ENCODE peak calls at places on chromosomes 16 and 17, in seven cellular contexts. C is fibroblast of lung; Y is left ventricle myocardium inferior; R is CD8-positive, alpha-beta T cell; G is PC-3; N is IMR-90; V is endodermal cell. W is an unnamed sample.

GRCh38 chr17:49687878-49688491 is 10.1 kb upstream of the SPOP start:
- DNase-seq in G (peak; percentile 49), Y (no peak), V (peak; percentile 42), N (peak; percentile 61), C (peak; percentile 47), R (no peak), W (no peak)

GRCh38 chr17:77641718-77642117 is 316.8 kb upstream of the TNRC6C start:
- DNase-seq in R (no peak), V (no peak), N (no peak), G (no peak), Y (no peak), C (no peak), W (no peak)

GRCh38 chr16:58464916-58465731 is 34.8 kb upstream of the NDRG4 start:
- DNase-seq in G (no peak), R (no peak), N (no peak), V (peak; percentile 87), C (peak; percentile 17), Y (no peak), W (no peak)

GRCh38 chr16:84277244-84277823 is 17.3 kb upstream of the WFDC1 start:
- DNase-seq in N (peak; percentile 33), G (peak; percentile 68), Y (peak; percentile 64), R (peak; percentile 76), C (peak; percentile 25), V (peak; percentile 92), W (no peak)

GRCh38 chr17:58156839-58157803 is 8.9 kb downstream of the OR4D1 start:
- DNase-seq in N (no peak), Y (peak; percentile 21), R (peak; percentile 47), G (no peak), C (peak; percentile 9), V (peak; percentile 93), W (no peak)

GRCh38 chr17:28427372-28427771 is 21.4 kb upstream of the SLC46A1 start:
- DNase-seq in Y (no peak), N (peak; percentile 33), C (no peak), V (no peak), G (no peak), R (no peak), W (no peak)

GRCh38 chr16:70737377-70738082 is 51.7 kb upstream of the MTSS2 start:
- DNase-seq in Y (peak; percentile 83), N (peak; percentile 99), R (peak; percentile 78), C (peak; percentile 80), V (no peak), G (no peak), W (no peak)

GRCh38 chr16:81229811-81230210 is 8.7 kb upstream of the BCO1 start:
- DNase-seq in G (no peak), R (no peak), Y (no peak), V (no peak), N (no peak), C (no peak), W (no peak)

GRCh38 chr17:57819273-57819672 is 30.6 kb downstream of the MRPS23 start:
- DNase-seq in V (peak; percentile 29), N (no peak), Y (no peak), R (no peak), G (no peak), C (peak; percentile 30), W (no peak)

GRCh38 chr17:65438708-65439294 is 122.6 kb downstream of the AXIN2 start:
- DNase-seq in V (peak; percentile 78), C (peak; percentile 58), G (peak; percentile 60), N (peak; percentile 22), Y (no peak), R (no peak), W (no peak)

GRCh38 chr17:43888548-43888947 is 18.8 kb downstream of the MPP2 start:
- DNase-seq in V (no peak), Y (no peak), R (no peak), N (no peak), C (no peak), G (no peak), W (no peak)

GRCh38 chr17:59620518-59621259 is 994 bp downstream of the CLTC start:
- DNase-seq in N (no peak), V (peak; percentile 80), C (peak; percentile 33), R (peak; percentile 40), Y (peak; percentile 30), G (peak; percentile 51), W (no peak)

GRCh38 chr16:1819611-1820010 is 7.0 kb downstream of the HAGH start:
- DNase-seq in Y (no peak), N (no peak), G (no peak), R (no peak), C (no peak), V (no peak), W (no peak)

GRCh38 chr17:65530158-65530984 is 31.1 kb downstream of the AXIN2 start:
- DNase-seq in G (no peak), R (no peak), C (no peak), Y (no peak), N (no peak), V (peak; percentile 56), W (no peak)

GRCh38 chr17:37787055-37787720 is 42.3 kb upstream of the HNF1B start:
- DNase-seq in R (no peak), Y (no peak), C (peak; percentile 72), G (no peak), N (peak; percentile 72), V (peak; percentile 53), W (peak; percentile 39)

GRCh38 chr17:6450926-6451717 is 6.9 kb downstream of the PIMREG start:
- DNase-seq in G (no peak), C (no peak), Y (no peak), R (no peak), V (no peak), N (no peak), W (no peak)

GRCh38 chr17:68035131-68035522 is 408 bp upstream of the KPNA2 start:
- DNase-seq in C (no peak), G (no peak), Y (peak; percentile 96), R (peak; percentile 83), V (peak; percentile 98), N (no peak), W (no peak)

GRCh38 chr16:72198641-72199250 is 26.8 kb upstream of the PMFBP1 start:
- DNase-seq in G (no peak), V (peak; percentile 67), R (no peak), Y (no peak), N (no peak), C (no peak), W (no peak)

GRCh38 chr17:35947156-35947585 is 3.7 kb upstream of the LYZL6 start:
- DNase-seq in N (peak; percentile 21), Y (no peak), G (peak; percentile 62), V (peak; percentile 91), R (peak; percentile 48), C (peak; percentile 35), W (no peak)

GRCh38 chr16:86092586-86093480 is 193.9 kb downstream of the IRF8 start:
- DNase-seq in N (no peak), R (no peak), V (peak; percentile 32), Y (no peak), C (no peak), G (no peak), W (no peak)

GRCh38 chr16:31455601-31456314 is 3.5 kb upstream of the ARMC5 start:
- DNase-seq in Y (no peak), N (no peak), C (no peak), R (no peak), V (peak; percentile 77), G (no peak), W (no peak)

GRCh38 chr16:80377621-80378020 is 163.2 kb upstream of the DYNLRB2 start:
- DNase-seq in Y (no peak), R (no peak), G (no peak), V (no peak), C (no peak), N (no peak), W (no peak)

GRCh38 chr17:40317345-40317873 is 8.4 kb downstream of the RARA start:
- DNase-seq in Y (peak; percentile 57), N (peak; percentile 70), G (peak; percentile 61), R (peak; percentile 46), C (peak; percentile 71), V (peak; percentile 93), W (no peak)

GRCh38 chr16:19700319-19700781 is 17.7 kb downstream of the KNOP1 start:
- DNase-seq in G (peak; percentile 77), Y (no peak), V (no peak), R (no peak), C (peak; percentile 84), N (peak; percentile 70), W (no peak)

GRCh38 chr16:46889245-46889941 is 5.2 kb downstream of the GPT2 start:
- DNase-seq in Y (no peak), G (no peak), C (no peak), R (no peak), V (no peak), N (no peak), W (no peak)
- H3K4me3 ChIP-seq in Y (no peak overlapping the region), G (no peak overlapping the region), C (no peak overlapping the region), R (no peak overlapping the region), V (no peak overlapping the region), N (no peak overlapping the region), W (no peak overlapping the region)

GRCh38 chr16:63038563-63039131 is 1002.4 kb upstream of the CDH8 start:
- DNase-seq in C (no peak), G (no peak), V (no peak), Y (no peak), N (no peak), R (no peak), W (no peak)

GRCh38 chr16:63037761-63038562 is 1001.7 kb upstream of the CDH8 start:
- DNase-seq in V (no peak), C (no peak), R (no peak), G (no peak), Y (no peak), N (no peak), W (no peak)
- TF ChIP-seq CTCF in V (no peak), C (no peak), R (no peak), G (no peak), Y (no peak), N (no peak), W (no peak)

DNA sequence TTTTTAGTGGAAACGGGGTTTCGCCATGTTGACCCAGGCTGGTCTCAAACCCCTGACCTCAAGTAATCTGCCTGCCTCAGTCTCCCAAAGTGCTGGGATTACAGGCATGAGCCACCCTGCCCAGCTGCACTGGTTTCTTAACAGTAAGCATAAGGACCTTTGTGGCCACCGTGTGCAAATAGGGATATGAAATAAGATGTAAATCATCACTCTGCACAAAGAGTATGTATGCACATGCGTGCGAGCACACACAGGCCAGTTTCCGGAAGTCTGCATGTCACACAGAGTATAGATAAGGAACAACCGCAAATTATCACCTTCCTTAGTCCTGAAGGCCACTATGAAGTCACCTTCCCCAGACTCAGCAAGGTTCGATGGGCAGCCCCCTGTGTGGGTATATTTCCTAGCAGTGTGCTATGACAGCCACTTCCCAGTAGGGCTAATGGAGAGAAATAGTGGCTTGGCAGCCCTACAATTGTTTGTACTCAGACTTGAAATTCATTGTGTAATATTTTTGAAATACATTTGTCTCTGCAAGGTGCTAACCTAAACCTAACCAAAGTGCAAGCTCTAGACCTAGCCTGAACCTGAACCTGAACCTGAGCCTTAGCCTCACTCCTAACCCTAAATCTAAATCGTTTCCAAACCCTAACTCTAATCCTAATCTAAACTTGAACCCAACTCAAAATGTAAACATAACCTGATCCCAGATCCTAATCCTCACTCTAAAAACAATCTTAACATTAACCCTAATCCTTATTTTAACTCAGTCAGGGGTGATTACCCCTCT is 48.4 kb upstream of the SKAP1 start:
- DNase-seq in Y (no peak), R (no peak), N (no peak), G (no peak), C (no peak), V (no peak), W (no peak)
- H3K4me3 ChIP-seq in Y (no peak overlapping the region), R (no peak overlapping the region), N (no peak overlapping the region), G (no peak overlapping the region), C (no peak overlapping the region), V (no peak overlapping the region), W (no peak overlapping the region)

DNA sequence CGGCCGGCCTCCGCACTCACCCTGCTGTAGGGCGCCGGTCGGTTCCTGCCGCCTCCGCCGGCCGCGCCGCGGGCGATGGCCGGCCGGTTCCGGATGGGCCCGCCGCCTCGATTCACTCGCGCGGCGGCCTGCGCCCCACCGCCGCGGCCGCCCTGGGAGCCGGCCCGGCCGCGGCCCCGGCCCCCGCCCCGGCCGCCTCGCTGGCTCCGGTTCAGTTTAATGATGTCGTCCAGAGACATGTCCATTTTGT is 158 bp downstream of the ALYREF start:
- DNase-seq in R (no peak), C (no peak), G (no peak), N (no peak), V (no peak), Y (no peak), W (no peak)
- TF ChIP-seq CTCF in R (no peak), C (no peak), G (no peak), N (no peak), V (no peak), Y (no peak), W (no peak)